ENCODE peak calls at places on chromosomes 3 and 15, in four cellular contexts. One of them, this sample, is unnamed.

GRCh38 chr15:99502661-99503060 is 63.1 kb upstream of the MEF2A start:
- DNase-seq in endothelial cell: no peak
- DNase-seq in ascending aorta: no peak
- DNase-seq in T-helper 1 cell: no peak
- DNase-seq in this sample: peak; percentile 33

GRCh38 chr3:10356461-10356897 is 35.6 kb upstream of the SEC13 start:
- DNase-seq in endothelial cell: no peak
- DNase-seq in ascending aorta: no peak
- DNase-seq in T-helper 1 cell: no peak
- DNase-seq in this sample: no peak

GRCh38 chr3:143897558-143898305 is 49.5 kb upstream of the SLC9A9 start:
- DNase-seq in endothelial cell: no peak
- DNase-seq in ascending aorta: no peak
- DNase-seq in T-helper 1 cell: no peak
- DNase-seq in this sample: no peak

GRCh38 chr15:71804695-71805470 is 5.5 kb upstream of the NR2E3 start:
- DNase-seq in endothelial cell: no peak
- DNase-seq in ascending aorta: no peak
- DNase-seq in T-helper 1 cell: no peak
- DNase-seq in this sample: no peak

GRCh38 chr15:27589260-27589659 is 509.9 kb downstream of the OCA2 start:
- DNase-seq in endothelial cell: no peak
- DNase-seq in ascending aorta: no peak
- DNase-seq in T-helper 1 cell: no peak
- DNase-seq in this sample: no peak

GRCh38 chr3:51703776-51704510 is 2.9 kb upstream of the GRM2 start:
- DNase-seq in endothelial cell: no peak
- DNase-seq in ascending aorta: no peak
- DNase-seq in T-helper 1 cell: no peak
- DNase-seq in this sample: no peak

GRCh38 chr3:11367116-11367781 is 95.1 kb downstream of the ATG7 start:
- DNase-seq in endothelial cell: peak; percentile 53
- DNase-seq in ascending aorta: no peak
- DNase-seq in T-helper 1 cell: no peak
- DNase-seq in this sample: peak; percentile 56

GRCh38 chr3:172550347-172550943 is 27.2 kb upstream of the TNFSF10 start:
- DNase-seq in endothelial cell: no peak
- DNase-seq in ascending aorta: no peak
- DNase-seq in T-helper 1 cell: peak; percentile 87
- DNase-seq in this sample: no peak

GRCh38 chr3:121072128-121072527 is 164.1 kb downstream of the STXBP5L start:
- DNase-seq in endothelial cell: no peak
- DNase-seq in ascending aorta: no peak
- DNase-seq in T-helper 1 cell: no peak
- DNase-seq in this sample: no peak

GRCh38 chr3:79604681-79605080 is 163.1 kb downstream of the ROBO1 start:
- DNase-seq in endothelial cell: no peak
- DNase-seq in ascending aorta: no peak
- DNase-seq in T-helper 1 cell: no peak
- DNase-seq in this sample: no peak

GRCh38 chr15:83943849-83944404 is 290.0 kb downstream of the ADAMTSL3 start:
- DNase-seq in endothelial cell: no peak
- DNase-seq in ascending aorta: no peak
- DNase-seq in T-helper 1 cell: no peak
- DNase-seq in this sample: no peak

This sample was measured in ureter.